ENCODE peak calls at places on chromosomes 11 and 22, in eight cellular contexts. One of them, this sample, is unnamed.

GRCh38 chr22:26318975-26319374 is 110.1 kb upstream of the ASPHD2 start:
- DNase-seq in AG08396: peak
- DNase-seq in AG20443: peak
- DNase-seq in HL-60: no peak
- DNase-seq in activated effector memory CD4-positive, alpha-beta T cell treated with anti-CD3 and anti-CD28 coated beads, Interleukin-2, amount 50 U/mL, for 16 hours: no peak
- DNase-seq in stimulated activated CD8-positive, alpha-beta memory T cell treated with anti-CD3 and anti-CD28 coated beads, Interleukin-2, amount 100 ng/mL, for 1 hour: no peak
- DNase-seq in activated T-cell treated with anti-CD3 and anti-CD28 coated beads for 1 hour: no peak
- DNase-seq in NCI-H1092: no peak
- DNase-seq in this sample: no peak

GRCh38 chr11:11464555-11464954 is 111.5 kb upstream of the CSNK2A3 start:
- DNase-seq in AG20443: no peak
- DNase-seq in activated T-cell treated with anti-CD3 and anti-CD28 coated beads for 1 hour: no peak
- DNase-seq in HL-60: no peak
- DNase-seq in NCI-H1092: no peak
- DNase-seq in stimulated activated CD8-positive, alpha-beta memory T cell treated with anti-CD3 and anti-CD28 coated beads, Interleukin-2, amount 100 ng/mL, for 1 hour: no peak
- DNase-seq in AG08396: peak
- DNase-seq in activated effector memory CD4-positive, alpha-beta T cell treated with anti-CD3 and anti-CD28 coated beads, Interleukin-2, amount 50 U/mL, for 16 hours: no peak
- DNase-seq in this sample: no peak

GRCh38 chr11:75423721-75424120 is 9.3 kb downstream of the KLHL35 start:
- DNase-seq in AG08396: no peak
- DNase-seq in activated T-cell treated with anti-CD3 and anti-CD28 coated beads for 1 hour: no peak
- DNase-seq in stimulated activated CD8-positive, alpha-beta memory T cell treated with anti-CD3 and anti-CD28 coated beads, Interleukin-2, amount 100 ng/mL, for 1 hour: no peak
- DNase-seq in AG20443: no peak
- DNase-seq in activated effector memory CD4-positive, alpha-beta T cell treated with anti-CD3 and anti-CD28 coated beads, Interleukin-2, amount 50 U/mL, for 16 hours: no peak
- DNase-seq in NCI-H1092: no peak
- DNase-seq in HL-60: no peak
- DNase-seq in this sample: no peak

GRCh38 chr11:261624-262023 is 16.6 kb upstream of the NLRP6 start:
- DNase-seq in AG08396: no peak
- DNase-seq in AG20443: no peak
- DNase-seq in activated T-cell treated with anti-CD3 and anti-CD28 coated beads for 1 hour: no peak
- DNase-seq in HL-60: no peak
- DNase-seq in NCI-H1092: no peak
- DNase-seq in stimulated activated CD8-positive, alpha-beta memory T cell treated with anti-CD3 and anti-CD28 coated beads, Interleukin-2, amount 100 ng/mL, for 1 hour: no peak
- DNase-seq in activated effector memory CD4-positive, alpha-beta T cell treated with anti-CD3 and anti-CD28 coated beads, Interleukin-2, amount 50 U/mL, for 16 hours: no peak
- DNase-seq in this sample: no peak

GRCh38 chr11:8871283-8871775 is 39.7 kb upstream of the AKIP1 start:
- DNase-seq in HL-60: no peak
- DNase-seq in NCI-H1092: peak
- DNase-seq in AG08396: peak
- DNase-seq in stimulated activated CD8-positive, alpha-beta memory T cell treated with anti-CD3 and anti-CD28 coated beads, Interleukin-2, amount 100 ng/mL, for 1 hour: no peak
- DNase-seq in AG20443: peak
- DNase-seq in activated T-cell treated with anti-CD3 and anti-CD28 coated beads for 1 hour: no peak
- DNase-seq in activated effector memory CD4-positive, alpha-beta T cell treated with anti-CD3 and anti-CD28 coated beads, Interleukin-2, amount 50 U/mL, for 16 hours: no peak
- DNase-seq in this sample: no peak

GRCh38 chr11:118088531-118088930 is 1.8 kb upstream of the SMIM35 start:
- DNase-seq in AG08396: no peak
- DNase-seq in stimulated activated CD8-positive, alpha-beta memory T cell treated with anti-CD3 and anti-CD28 coated beads, Interleukin-2, amount 100 ng/mL, for 1 hour: no peak
- DNase-seq in AG20443: no peak
- DNase-seq in activated effector memory CD4-positive, alpha-beta T cell treated with anti-CD3 and anti-CD28 coated beads, Interleukin-2, amount 50 U/mL, for 16 hours: no peak
- DNase-seq in NCI-H1092: no peak
- DNase-seq in activated T-cell treated with anti-CD3 and anti-CD28 coated beads for 1 hour: no peak
- DNase-seq in HL-60: peak
- DNase-seq in this sample: no peak

GRCh38 chr11:30481385-30481784 is 104.8 kb downstream of the MPPED2 start:
- DNase-seq in NCI-H1092: no peak
- DNase-seq in AG20443: no peak
- DNase-seq in activated T-cell treated with anti-CD3 and anti-CD28 coated beads for 1 hour: no peak
- DNase-seq in activated effector memory CD4-positive, alpha-beta T cell treated with anti-CD3 and anti-CD28 coated beads, Interleukin-2, amount 50 U/mL, for 16 hours: no peak
- DNase-seq in stimulated activated CD8-positive, alpha-beta memory T cell treated with anti-CD3 and anti-CD28 coated beads, Interleukin-2, amount 100 ng/mL, for 1 hour: no peak
- DNase-seq in AG08396: no peak
- DNase-seq in HL-60: no peak
- DNase-seq in this sample: no peak

GRCh38 chr11:132911186-132911585 is 621.1 kb downstream of the OPCML start:
- DNase-seq in AG20443: peak
- DNase-seq in AG08396: peak
- DNase-seq in NCI-H1092: no peak
- DNase-seq in HL-60: no peak
- DNase-seq in stimulated activated CD8-positive, alpha-beta memory T cell treated with anti-CD3 and anti-CD28 coated beads, Interleukin-2, amount 100 ng/mL, for 1 hour: no peak
- DNase-seq in activated T-cell treated with anti-CD3 and anti-CD28 coated beads for 1 hour: no peak
- DNase-seq in activated effector memory CD4-positive, alpha-beta T cell treated with anti-CD3 and anti-CD28 coated beads, Interleukin-2, amount 50 U/mL, for 16 hours: no peak
- DNase-seq in this sample: peak

GRCh38 chr11:89508544-89508943 is 17.4 kb upstream of the NOX4 start:
- DNase-seq in AG08396: no peak
- DNase-seq in NCI-H1092: no peak
- DNase-seq in stimulated activated CD8-positive, alpha-beta memory T cell treated with anti-CD3 and anti-CD28 coated beads, Interleukin-2, amount 100 ng/mL, for 1 hour: no peak
- DNase-seq in activated T-cell treated with anti-CD3 and anti-CD28 coated beads for 1 hour: no peak
- DNase-seq in HL-60: no peak
- DNase-seq in AG20443: no peak
- DNase-seq in activated effector memory CD4-positive, alpha-beta T cell treated with anti-CD3 and anti-CD28 coated beads, Interleukin-2, amount 50 U/mL, for 16 hours: no peak
- DNase-seq in this sample: no peak

GRCh38 chr11:92707173-92707619 is 262.3 kb upstream of the MTNR1B start:
- DNase-seq in activated T-cell treated with anti-CD3 and anti-CD28 coated beads for 1 hour: no peak
- DNase-seq in NCI-H1092: peak
- DNase-seq in AG20443: no peak
- DNase-seq in HL-60: no peak
- DNase-seq in stimulated activated CD8-positive, alpha-beta memory T cell treated with anti-CD3 and anti-CD28 coated beads, Interleukin-2, amount 100 ng/mL, for 1 hour: no peak
- DNase-seq in activated effector memory CD4-positive, alpha-beta T cell treated with anti-CD3 and anti-CD28 coated beads, Interleukin-2, amount 50 U/mL, for 16 hours: no peak
- DNase-seq in AG08396: no peak
- DNase-seq in this sample: peak

GRCh38 chr22:31944700-31945477 is 554 bp downstream of the YWHAH start:
- DNase-seq in stimulated activated CD8-positive, alpha-beta memory T cell treated with anti-CD3 and anti-CD28 coated beads, Interleukin-2, amount 100 ng/mL, for 1 hour: no peak
- DNase-seq in AG20443: peak
- DNase-seq in AG08396: peak
- DNase-seq in HL-60: no peak
- DNase-seq in NCI-H1092: no peak
- DNase-seq in activated T-cell treated with anti-CD3 and anti-CD28 coated beads for 1 hour: peak
- DNase-seq in activated effector memory CD4-positive, alpha-beta T cell treated with anti-CD3 and anti-CD28 coated beads, Interleukin-2, amount 50 U/mL, for 16 hours: peak
- DNase-seq in this sample: peak

GRCh38 chr11:66768818-66769217 is 39.8 kb upstream of the SPTBN2 start:
- DNase-seq in AG08396: no peak
- DNase-seq in activated T-cell treated with anti-CD3 and anti-CD28 coated beads for 1 hour: no peak
- DNase-seq in NCI-H1092: no peak
- DNase-seq in stimulated activated CD8-positive, alpha-beta memory T cell treated with anti-CD3 and anti-CD28 coated beads, Interleukin-2, amount 100 ng/mL, for 1 hour: no peak
- DNase-seq in AG20443: no peak
- DNase-seq in HL-60: no peak
- DNase-seq in activated effector memory CD4-positive, alpha-beta T cell treated with anti-CD3 and anti-CD28 coated beads, Interleukin-2, amount 50 U/mL, for 16 hours: no peak
- DNase-seq in this sample: no peak

GRCh38 chr22:32701021-32701420 is 100.5 kb upstream of the TIMP3 start:
- DNase-seq in NCI-H1092: no peak
- DNase-seq in stimulated activated CD8-positive, alpha-beta memory T cell treated with anti-CD3 and anti-CD28 coated beads, Interleukin-2, amount 100 ng/mL, for 1 hour: no peak
- DNase-seq in activated effector memory CD4-positive, alpha-beta T cell treated with anti-CD3 and anti-CD28 coated beads, Interleukin-2, amount 50 U/mL, for 16 hours: no peak
- DNase-seq in AG08396: no peak
- DNase-seq in HL-60: no peak
- DNase-seq in activated T-cell treated with anti-CD3 and anti-CD28 coated beads for 1 hour: no peak
- DNase-seq in AG20443: no peak
- DNase-seq in this sample: no peak

GRCh38 chr11:6197466-6198200 is 1.4 kb upstream of the OR52W1 start:
- DNase-seq in activated T-cell treated with anti-CD3 and anti-CD28 coated beads for 1 hour: no peak
- DNase-seq in NCI-H1092: no peak
- DNase-seq in HL-60: no peak
- DNase-seq in stimulated activated CD8-positive, alpha-beta memory T cell treated with anti-CD3 and anti-CD28 coated beads, Interleukin-2, amount 100 ng/mL, for 1 hour: no peak
- DNase-seq in activated effector memory CD4-positive, alpha-beta T cell treated with anti-CD3 and anti-CD28 coated beads, Interleukin-2, amount 50 U/mL, for 16 hours: no peak
- DNase-seq in AG08396: no peak
- DNase-seq in AG20443: no peak
- DNase-seq in this sample: no peak

GRCh38 chr11:88414385-88414861 is 76.9 kb upstream of the CTSC start:
- DNase-seq in activated effector memory CD4-positive, alpha-beta T cell treated with anti-CD3 and anti-CD28 coated beads, Interleukin-2, amount 50 U/mL, for 16 hours: no peak
- DNase-seq in NCI-H1092: peak
- DNase-seq in activated T-cell treated with anti-CD3 and anti-CD28 coated beads for 1 hour: no peak
- DNase-seq in AG20443: no peak
- DNase-seq in AG08396: peak
- DNase-seq in stimulated activated CD8-positive, alpha-beta memory T cell treated with anti-CD3 and anti-CD28 coated beads, Interleukin-2, amount 100 ng/mL, for 1 hour: no peak
- DNase-seq in HL-60: peak
- DNase-seq in this sample: peak

GRCh38 chr22:24270556-24271405 is at the start of gene SPECC1L:
- DNase-seq in AG08396: peak
- DNase-seq in HL-60: peak
- DNase-seq in activated T-cell treated with anti-CD3 and anti-CD28 coated beads for 1 hour: peak
- DNase-seq in NCI-H1092: peak
- DNase-seq in activated effector memory CD4-positive, alpha-beta T cell treated with anti-CD3 and anti-CD28 coated beads, Interleukin-2, amount 50 U/mL, for 16 hours: peak
- DNase-seq in AG20443: peak
- DNase-seq in stimulated activated CD8-positive, alpha-beta memory T cell treated with anti-CD3 and anti-CD28 coated beads, Interleukin-2, amount 100 ng/mL, for 1 hour: peak
- DNase-seq in this sample: peak